ENCODE peak calls at places on chromosome 18, in four cellular contexts. K is heart left ventricle, S is fibroblast of lung, O is left ventricle myocardium inferior. H is an unnamed sample.

GRCh38 chr18:48674198-48674721 is 135.4 kb downstream of the CTIF start:
- DNase-seq in K (no peak), S (peak), O (peak), H (no peak)

GRCh38 chr18:3345452-3345851 is 83.5 kb downstream of the MYL12B start:
- DNase-seq in K (no peak), S (no peak), O (no peak), H (no peak)

GRCh38 chr18:61955644-61956043 is 62.8 kb upstream of the RNF152 start:
- DNase-seq in K (no peak), S (no peak), O (no peak), H (no peak)

GRCh38 chr18:34659579-34660517 is 50.2 kb upstream of the DTNA start:
- DNase-seq in K (peak), S (peak), O (peak), H (peak)

GRCh38 chr18:36525913-36526312 is 228.4 kb downstream of the FHOD3 start:
- DNase-seq in K (no peak), S (no peak), O (no peak), H (no peak)

GRCh38 chr18:40293311-40293710 is 1661.7 kb upstream of the PIK3C3 start:
- DNase-seq in K (no peak), S (no peak), O (no peak), H (no peak)

GRCh38 chr18:41721103-41721502 is 233.9 kb upstream of the PIK3C3 start:
- DNase-seq in K (no peak), S (no peak), O (no peak), H (no peak)

GRCh38 chr18:47898696-47899095 is 31.8 kb downstream of the SMAD2 start:
- DNase-seq in K (no peak), S (no peak), O (no peak), H (no peak)

GRCh38 chr18:4107049-4107459 is 348.1 kb downstream of the DLGAP1 start:
- DNase-seq in K (no peak), S (peak), O (no peak), H (no peak)

GRCh38 chr18:9866627-9867453 is 18.9 kb upstream of the TXNDC2 start:
- DNase-seq in K (no peak), S (peak), O (no peak), H (no peak)

GRCh38 chr18:36169938-36170337 is 17.4 kb upstream of the MOCOS start:
- DNase-seq in K (no peak), S (no peak), O (no peak), H (no peak)

GRCh38 chr18:2570772-2571199 is 519 bp downstream of the METTL4 start:
- DNase-seq in K (peak), S (peak), O (peak), H (peak)

GRCh38 chr18:13003466-13003896 is 12.3 kb downstream of the CEP192 start:
- DNase-seq in K (no peak), S (peak), O (no peak), H (no peak)

GRCh38 chr18:7169601-7170000 is 52.0 kb upstream of the LAMA1 start:
- DNase-seq in K (no peak), S (no peak), O (no peak), H (no peak)

GRCh38 chr18:31680836-31681568 is 3.4 kb downstream of the B4GALT6 start:
- DNase-seq in K (no peak), S (no peak), O (no peak), H (no peak)
- TF ChIP-seq CTCF in K (peak), S (peak), O (peak), H (no peak)

GRCh38 chr18:75228967-75229366 is 18.4 kb downstream of the TSHZ1 start:
- DNase-seq in K (no peak), S (no peak), O (no peak), H (no peak)

GRCh38 chr18:75227535-75227934 is 16.9 kb downstream of the TSHZ1 start:
- DNase-seq in K (no peak), S (no peak), O (no peak), H (no peak)

GRCh38 chr18:75223687-75224347 is 13.2 kb downstream of the TSHZ1 start:
- DNase-seq in K (no peak), S (peak), O (no peak), H (no peak)

GRCh38 chr18:75226956-75227316 is 16.3 kb downstream of the TSHZ1 start:
- DNase-seq in K (no peak), S (no peak), O (no peak), H (no peak)

DNA sequence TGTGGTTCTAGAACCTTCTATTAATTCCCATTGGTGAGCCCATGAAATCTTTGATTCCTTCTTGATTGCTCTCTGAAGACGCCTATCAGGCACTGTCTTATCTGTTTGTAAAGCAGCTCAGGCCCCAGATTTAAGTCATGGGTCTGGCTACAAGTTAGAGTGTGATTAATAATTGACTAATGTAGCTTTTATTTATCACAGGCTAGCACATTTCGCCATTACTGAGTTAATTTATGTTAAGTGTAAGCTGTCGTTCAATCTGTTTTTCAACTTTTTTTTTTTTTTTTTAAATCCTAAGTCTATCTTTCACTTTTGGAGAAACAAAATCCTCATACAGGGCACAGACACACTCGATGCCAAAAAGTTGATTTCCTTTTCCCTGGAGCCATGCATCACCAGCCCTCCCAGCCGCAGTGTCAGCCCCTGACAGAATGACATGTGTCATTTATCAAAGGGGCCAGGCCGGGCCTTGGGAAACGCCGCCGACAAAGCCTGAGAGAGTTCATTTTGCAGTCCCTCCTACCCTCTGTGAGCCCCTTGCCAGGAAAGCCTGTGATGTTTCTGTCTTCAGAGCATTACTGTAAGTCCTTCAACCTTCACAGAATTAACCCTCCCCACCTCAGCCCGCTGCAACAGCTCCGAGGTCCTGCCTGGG is 15.8 kb downstream of the TSHZ1 start:
- DNase-seq in K (no peak), S (peak), O (no peak), H (no peak)
- H3K4me3 ChIP-seq in K (no peak), S (peak), O (peak), H (peak)

GRCh38 chr18:77647472-77647871 is 397.8 kb downstream of the GALR1 start:
- DNase-seq in K (no peak), S (no peak), O (no peak), H (no peak)
- TF ChIP-seq CTCF in K (no peak), S (no peak), O (no peak), H (no peak)

GRCh38 chr18:55419132-55419938 is 168.7 kb downstream of the TCF4 start:
- DNase-seq in K (no peak), S (peak), O (no peak), H (no peak)
- H3K4me3 ChIP-seq in K (no peak), S (peak), O (peak), H (peak)

DNA sequence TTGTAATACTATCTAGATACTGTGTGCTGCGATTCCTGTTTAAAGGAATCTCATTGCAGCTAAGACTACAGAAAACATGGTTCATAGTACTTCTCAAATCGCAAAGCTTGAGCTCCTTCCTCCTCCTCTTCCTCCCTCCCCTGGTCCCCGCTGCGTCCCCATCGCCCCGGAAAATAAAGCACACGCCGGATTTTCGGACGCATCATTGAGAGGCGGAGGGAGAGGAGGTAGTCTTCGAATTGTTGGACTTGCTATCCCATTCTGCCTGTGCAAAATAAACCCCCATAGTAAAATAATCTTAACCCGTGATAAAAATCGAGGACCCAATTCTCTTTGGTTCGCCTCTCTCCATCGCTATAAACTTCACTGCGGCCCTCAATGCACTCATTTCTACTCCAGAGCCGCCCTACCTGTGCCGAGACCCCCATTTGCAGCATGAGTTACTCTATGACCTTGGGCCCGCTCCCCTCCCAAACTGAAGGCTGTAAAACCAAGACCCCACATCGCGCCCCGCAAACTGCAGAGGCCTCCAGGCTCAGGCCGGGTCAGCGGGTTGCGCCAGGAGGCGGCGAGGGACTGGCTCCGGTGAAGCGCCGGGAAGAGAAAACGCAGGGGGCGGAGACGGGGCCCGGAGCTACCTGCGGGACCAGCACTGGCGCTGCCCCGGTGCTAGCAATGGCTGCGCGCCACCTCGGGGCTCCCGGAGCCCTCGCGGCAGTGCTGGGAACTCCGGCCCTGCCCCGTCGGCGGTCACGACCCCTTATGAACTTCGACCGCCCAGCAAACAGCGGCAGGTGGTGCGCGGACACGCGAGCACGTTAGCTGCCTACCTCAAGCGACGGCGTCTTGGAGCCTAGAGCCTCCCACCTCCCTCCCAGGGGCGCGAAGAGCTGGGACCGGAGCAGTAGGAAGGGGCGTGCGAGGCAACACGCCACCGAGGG is 649 bp downstream of the ESCO1 start:
- DNase-seq in K (peak), S (peak), O (peak), H (peak)
- TF ChIP-seq CTCF in K (no peak), S (no peak), O (no peak), H (no peak)

GRCh38 chr18:44732604-44733003 is 51.9 kb downstream of the SETBP1 start:
- DNase-seq in K (no peak), S (no peak), O (no peak), H (no peak)

GRCh38 chr18:44731866-44732555 is 51.3 kb downstream of the SETBP1 start:
- DNase-seq in K (no peak), S (peak), O (no peak), H (no peak)

GRCh38 chr18:44733069-44733753 is 52.5 kb downstream of the SETBP1 start:
- DNase-seq in K (no peak), S (peak), O (no peak), H (no peak)

GRCh38 chr18:44729631-44730101 is 49.0 kb downstream of the SETBP1 start:
- DNase-seq in K (no peak), S (peak), O (no peak), H (no peak)

GRCh38 chr18:44731160-44731865 is 50.6 kb downstream of the SETBP1 start:
- DNase-seq in K (no peak), S (no peak), O (no peak), H (no peak)
- H3K4me3 ChIP-seq in K (no peak), S (no peak), O (no peak), H (no peak)

GRCh38 chr18:22174341-22175148 is 5.2 kb downstream of the GATA6 start:
- DNase-seq in K (no peak), S (no peak), O (no peak), H (no peak)
- TF ChIP-seq CTCF in K (no peak), S (no peak), O (no peak), H (no peak)

H was measured in psoas muscle.